ENCODE peak calls at places on chromosome 9, in six cellular contexts. Q is HCT116; S is OCI-LY7; O is ovary; P is CD8-positive, alpha-beta memory T cell; Y is foreskin fibroblast. R is an unnamed sample.

GRCh38 chr9:27151693-27152397 is 42.8 kb downstream of the TEK start:
- DNase-seq in O (peak; percentile 21), S (no peak), Q (no peak), Y (peak; percentile 1), P (no peak), R (no peak)

GRCh38 chr9:22201256-22201655 is 192.2 kb upstream of the CDKN2B start:
- DNase-seq in S (no peak), P (no peak), O (no peak), Y (peak; percentile 38), Q (no peak), R (no peak)

GRCh38 chr9:70577671-70578070 is 163.2 kb upstream of the KLF9 start:
- DNase-seq in S (no peak), P (no peak), Q (no peak), Y (no peak), O (no peak), R (no peak)

GRCh38 chr9:79026311-79026710 is 545.5 kb upstream of the TLE4 start:
- DNase-seq in O (no peak), Q (no peak), Y (peak; percentile 48), S (no peak), P (no peak), R (no peak)

GRCh38 chr9:87606921-87607521 is 109.4 kb downstream of the DAPK1 start:
- DNase-seq in Y (peak; percentile 83), O (no peak), P (no peak), Q (no peak), S (no peak), R (no peak)

GRCh38 chr9:119955276-119955675 is 586.0 kb upstream of the BRINP1 start:
- DNase-seq in Y (no peak), Q (no peak), P (no peak), O (no peak), S (no peak), R (no peak)

GRCh38 chr9:108512426-108513173 is 343.2 kb downstream of the ACTL7B start:
- DNase-seq in O (no peak), Q (no peak), S (no peak), Y (peak; percentile 40), P (no peak), R (no peak)

GRCh38 chr9:6215562-6215961 is at the start of gene IL33:
- DNase-seq in Q (no peak), S (no peak), Y (peak; percentile 6), P (no peak), O (peak; percentile 27), R (no peak)

GRCh38 chr9:107360098-107360497 is 77.0 kb downstream of the RAD23B start:
- DNase-seq in S (no peak), Q (no peak), Y (no peak), O (no peak), P (no peak), R (no peak)

GRCh38 chr9:6449645-6450044 is 36.6 kb downstream of the UHRF2 start:
- DNase-seq in P (no peak), O (no peak), S (no peak), Q (no peak), Y (no peak), R (no peak)

GRCh38 chr9:92312887-92313623 is 12.1 kb downstream of the NOL8 start:
- DNase-seq in Q (no peak), S (no peak), P (no peak), Y (peak; percentile 11), O (no peak), R (no peak)

GRCh38 chr9:15622596-15622995 is 69.8 kb downstream of the CCDC171 start:
- DNase-seq in Q (peak; percentile 15), P (no peak), O (no peak), S (peak; percentile 18), Y (peak; percentile 46), R (no peak)

GRCh38 chr9:18888241-18888794 is 144.7 kb downstream of the SAXO1 start:
- DNase-seq in Q (no peak), O (no peak), S (no peak), Y (peak; percentile 64), P (no peak), R (no peak)

GRCh38 chr9:27086818-27087680 is 22.0 kb upstream of the TEK start:
- DNase-seq in Q (no peak), Y (peak; percentile 17), O (no peak), P (no peak), S (no peak), R (peak; percentile 30)

GRCh38 chr9:130276955-130277354 is 11.4 kb downstream of the HMCN2 start:
- DNase-seq in S (no peak), Q (no peak), P (no peak), Y (no peak), O (no peak), R (no peak)

GRCh38 chr9:97856857-97857602 is 4.0 kb downstream of the FOXE1 start:
- DNase-seq in Y (no peak), Q (no peak), O (no peak), S (no peak), P (no peak), R (no peak)

GRCh38 chr9:27339661-27340295 is 42.8 kb upstream of the EQTN start:
- DNase-seq in P (no peak), S (no peak), Y (no peak), O (no peak), Q (no peak), R (no peak)

GRCh38 chr9:107940622-107941021 is 451.1 kb upstream of the KLF4 start:
- DNase-seq in Q (no peak), S (no peak), P (no peak), Y (no peak), O (no peak), R (no peak)

GRCh38 chr9:25964239-25964638 is 286.0 kb upstream of the TUSC1 start:
- DNase-seq in O (no peak), S (peak; percentile 62), Y (peak; percentile 42), P (no peak), Q (peak; percentile 1), R (peak; percentile 48)

GRCh38 chr9:25678147-25678666 is at the start of gene TUSC1:
- DNase-seq in Q (no peak), Y (peak; percentile 69), P (no peak), O (peak; percentile 84), S (no peak), R (peak; percentile 34)

GRCh38 chr9:126166866-126167265 is 159.8 kb upstream of the MVB12B start:
- DNase-seq in Q (no peak), O (no peak), Y (no peak), S (no peak), P (no peak), R (no peak)

GRCh38 chr9:134475051-134475790 is 149.0 kb downstream of the RXRA start:
- DNase-seq in O (peak; percentile 80), P (no peak), S (no peak), Q (no peak), Y (peak; percentile 90), R (peak; percentile 47)

GRCh38 chr9:15211160-15211993 is 95.6 kb downstream of the TTC39B start:
- DNase-seq in S (peak; percentile 65), P (peak; percentile 32), Y (peak; percentile 84), Q (peak; percentile 50), O (peak; percentile 73), R (peak; percentile 42)

GRCh38 chr9:79210541-79211243 is 361.1 kb upstream of the TLE4 start:
- DNase-seq in Y (no peak), Q (no peak), S (no peak), O (no peak), P (no peak), R (no peak)

GRCh38 chr9:73143606-73144328 is 7.9 kb upstream of the ANXA1 start:
- DNase-seq in O (no peak), Y (peak; percentile 87), Q (peak; percentile 68), P (no peak), S (no peak), R (peak; percentile 53)

GRCh38 chr9:134433909-134434895 is 107.9 kb downstream of the RXRA start:
- DNase-seq in S (no peak), O (no peak), P (no peak), Y (no peak), Q (no peak), R (no peak)

GRCh38 chr9:131747352-131747751 is 7.5 kb upstream of the RAPGEF1 start:
- DNase-seq in Y (peak; percentile 75), S (peak; percentile 82), Q (no peak), O (no peak), P (no peak), R (no peak)

GRCh38 chr9:87501806-87502205 is 4.1 kb downstream of the DAPK1 start:
- DNase-seq in Y (no peak), Q (no peak), O (no peak), S (no peak), P (no peak), R (no peak)

GRCh38 chr9:91841591-91841990 is 108.4 kb downstream of the ROR2 start:
- DNase-seq in S (no peak), Q (no peak), Y (no peak), O (peak; percentile 13), P (no peak), R (no peak)

GRCh38 chr9:38687389-38687842 is 32.5 kb downstream of the FAM240B start:
- DNase-seq in P (peak; percentile 1), S (no peak), Q (peak; percentile 42), Y (peak; percentile 7), O (no peak), R (no peak)

GRCh38 chr9:113580954-113581311 is 117.4 kb downstream of the RGS3 start:
- DNase-seq in O (no peak), S (peak; percentile 16), Y (no peak), P (no peak), Q (no peak), R (no peak)
- H3K4me3 ChIP-seq in O (no peak overlapping the region), S (peak overlapping the region; percentile 30), Y (no peak overlapping the region), P (peak overlapping the region; percentile 60), Q (no peak overlapping the region), R (no peak overlapping the region)

DNA sequence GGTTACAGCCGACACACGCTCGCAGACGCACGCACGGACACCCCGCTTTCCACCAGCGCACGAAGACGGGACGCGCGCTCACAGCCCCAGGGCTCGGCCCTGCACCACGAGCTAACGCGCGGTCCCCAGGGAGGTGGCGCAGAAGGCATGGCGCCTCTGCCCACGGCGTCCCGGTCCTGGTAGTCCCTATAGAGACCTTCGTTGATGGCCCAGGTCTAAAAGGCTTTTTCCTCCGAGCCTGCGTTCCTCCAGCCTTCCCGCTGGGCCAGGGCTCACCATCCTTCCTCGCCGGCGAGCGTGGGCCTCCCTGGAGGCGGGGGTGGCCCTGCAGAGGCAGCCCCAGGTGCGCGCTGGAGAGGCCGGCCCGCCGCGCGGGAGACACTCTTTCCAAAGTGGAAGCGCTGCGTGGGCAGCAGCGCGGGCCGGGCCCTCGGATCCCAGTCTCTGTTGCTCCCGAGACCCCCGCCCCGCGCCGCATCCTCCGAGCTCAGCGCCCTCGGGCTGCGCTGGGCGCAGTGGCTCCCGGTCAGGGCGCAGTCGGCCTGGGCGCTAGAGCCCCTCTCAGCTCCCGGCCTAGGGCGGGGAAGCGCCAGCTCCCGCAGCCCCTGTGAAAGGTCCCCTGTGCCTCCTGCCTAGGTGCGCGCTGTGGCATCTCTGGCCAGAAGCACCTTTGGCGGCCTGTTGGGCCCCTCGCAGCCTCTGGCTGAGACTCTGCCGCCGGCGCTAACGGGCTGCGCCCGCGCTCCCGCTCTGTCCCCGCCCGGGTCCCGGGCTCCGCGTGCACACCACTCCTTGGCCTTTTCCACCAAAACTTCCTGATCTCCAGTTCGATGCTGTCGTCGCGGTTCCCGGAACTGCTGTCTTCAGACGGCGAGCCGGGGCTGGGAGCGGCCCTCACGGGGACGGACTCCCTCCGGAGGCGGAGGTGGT is 31.9 kb upstream of the FANCC start:
- DNase-seq in O (no peak), Y (peak; percentile 19), S (no peak), P (no peak), Q (no peak), R (no peak)
- H3K4me3 ChIP-seq in O (no peak overlapping the region), Y (peak overlapping the region; percentile 10), S (no peak overlapping the region), P (no peak overlapping the region), Q (no peak overlapping the region), R (peak overlapping the region; percentile 38)

GRCh38 chr9:88689509-88689908 is 154.5 kb downstream of the NXNL2 start:
- DNase-seq in O (no peak), Y (no peak), Q (no peak), S (no peak), P (no peak), R (no peak)
- H3K4me3 ChIP-seq in O (no peak overlapping the region), Y (no peak overlapping the region), Q (no peak overlapping the region), S (no peak overlapping the region), P (no peak overlapping the region), R (no peak overlapping the region)

GRCh38 chr9:76443887-76444286 is 15.1 kb upstream of the GCNT1 start:
- DNase-seq in P (no peak), O (no peak), Q (no peak), Y (no peak), S (no peak), R (no peak)
- H3K4me3 ChIP-seq in P (no peak overlapping the region), O (no peak overlapping the region), Q (no peak overlapping the region), Y (no peak overlapping the region), S (no peak overlapping the region), R (no peak overlapping the region)